ENCODE peak calls at places on chromosomes 16 and 17, in five cellular contexts. Z is choroid plexus epithelial cell, N is kidney tubule cell, U is kidney glomerular epithelial cell, R is GOT3. X is an unnamed sample.
A peak's percentile ranks its signal among the peaks of the same experiment; 100 is the strongest.

GRCh38 chr16:27700596-27700995 is 150.7 kb downstream of the KATNIP start:
- DNase-seq in Z (no peak), N (no peak), U (no peak), R (no peak), X (no peak)

GRCh38 chr16:23257682-23258081 is 44.4 kb upstream of the SCNN1B start:
- DNase-seq in Z (no peak), N (no peak), U (no peak), R (no peak), X (no peak)

GRCh38 chr17:70120420-70120819 is 45.4 kb downstream of the KCNJ16 start:
- DNase-seq in Z (no peak), N (no peak), U (no peak), R (no peak), X (no peak)

GRCh38 chr16:47612711-47613110 is 151.6 kb downstream of the PHKB start:
- DNase-seq in Z (peak; percentile 35), N (no peak), U (no peak), R (no peak), X (no peak)

GRCh38 chr17:41496803-41497484 is 7.2 kb upstream of the KRT36 start:
- DNase-seq in Z (peak; percentile 92), N (peak; percentile 96), U (peak; percentile 88), R (no peak), X (peak; percentile 76)

GRCh38 chr16:87060026-87060986 is 256.9 kb downstream of the C16orf95 start:
- DNase-seq in Z (peak; percentile 89), N (no peak), U (peak; percentile 53), R (no peak), X (peak; percentile 22)

GRCh38 chr17:79053251-79053925 is 21.2 kb upstream of the ENGASE start:
- DNase-seq in Z (no peak), N (peak; percentile 69), U (peak; percentile 28), R (no peak), X (no peak)

GRCh38 chr16:23575834-23576233 is 18.3 kb downstream of the UBFD1 start:
- DNase-seq in Z (no peak), N (no peak), U (no peak), R (no peak), X (no peak)

GRCh38 chr16:81319221-81319912 is 4.6 kb downstream of the GAN start:
- DNase-seq in Z (peak; percentile 85), N (peak; percentile 64), U (peak; percentile 16), R (no peak), X (peak; percentile 35)

GRCh38 chr16:424623-425081 is 797 bp upstream of the RAB11FIP3 start:
- DNase-seq in Z (no peak), N (peak; percentile 44), U (no peak), R (no peak), X (peak; percentile 50)

GRCh38 chr16:84283314-84284167 is 11.1 kb upstream of the WFDC1 start:
- DNase-seq in Z (no peak), N (peak; percentile 28), U (no peak), R (no peak), X (no peak)

GRCh38 chr17:80491478-80492342 is 15.3 kb upstream of the NPTX1 start:
- DNase-seq in Z (no peak), N (peak; percentile 61), U (no peak), R (no peak), X (no peak)

GRCh38 chr17:50337956-50338355 is 8.0 kb upstream of the XYLT2 start:
- DNase-seq in Z (no peak), N (no peak), U (no peak), R (no peak), X (no peak)

GRCh38 chr16:17160285-17160854 is 310.4 kb downstream of the XYLT1 start:
- DNase-seq in Z (no peak), N (no peak), U (no peak), R (no peak), X (no peak)

GRCh38 chr16:28596840-28597691 is at the start of gene SULT1A2:
- DNase-seq in Z (no peak), N (peak; percentile 84), U (peak; percentile 63), R (no peak), X (peak; percentile 49)

GRCh38 chr16:51989637-51990230 is 557.2 kb downstream of the TOX3 start:
- DNase-seq in Z (no peak), N (peak; percentile 11), U (no peak), R (no peak), X (no peak)